ENCODE peak calls at places on chromosomes 1 and 21, in six cellular contexts. X, L, J, P, M and Q are unnamed samples.

GRCh38 chr1:27513958-27514357 is 24.0 kb upstream of the WASF2 start:
- DNase-seq in L (no peak), X (no peak), J (no peak), M (no peak), P (no peak), Q (no peak)

GRCh38 chr1:54543729-54544496 is 4.1 kb upstream of the ACOT11 start:
- DNase-seq in J (no peak), P (peak), M (no peak), L (no peak), X (peak), Q (no peak)

GRCh38 chr1:99727575-99728190 is 38.8 kb downstream of the FRRS1 start:
- DNase-seq in P (peak), L (peak), X (peak), M (no peak), J (no peak), Q (no peak)

GRCh38 chr1:100184536-100184935 is 6.5 kb upstream of the LRRC39 start:
- DNase-seq in L (no peak), J (no peak), M (no peak), X (no peak), P (no peak), Q (no peak)

GRCh38 chr1:92736395-92736794 is 48.5 kb downstream of the EVI5 start:
- DNase-seq in J (no peak), L (peak), P (peak), X (peak), M (no peak), Q (no peak)

GRCh38 chr1:52602328-52603300 is at the start of gene GPX7:
- DNase-seq in P (peak), M (peak), J (no peak), X (no peak), L (peak), Q (no peak)

GRCh38 chr1:923991-924618 is 382 bp downstream of the SAMD11 start:
- DNase-seq in X (no peak), P (no peak), M (no peak), J (no peak), L (no peak), Q (no peak)

GRCh38 chr1:88683516-88683847 is 591 bp upstream of the PKN2 start:
- DNase-seq in X (no peak), M (no peak), P (no peak), L (no peak), J (peak), Q (no peak)

GRCh38 chr1:226708967-226709396 is 30.1 kb downstream of the ITPKB start:
- DNase-seq in J (no peak), X (no peak), P (peak), M (peak), L (peak), Q (no peak)

GRCh38 chr21:44300262-44300959 is 558 bp downstream of the PFKL start:
- DNase-seq in P (peak), L (peak), M (no peak), J (peak), X (peak), Q (peak)